ENCODE peak calls at places on chromosomes 1 and 21, in nine cellular contexts. P is H1, L is A549, D is ovary, G is transverse colon, M is GM12878, J is K562, H is suprapubic skin, I is tibial nerve. S is an unnamed sample.

GRCh38 chr1:21573971-21574458 is 64.8 kb downstream of the ALPL start:
- DNase-seq in M (no peak), H (no peak), I (peak; percentile 53), G (peak; percentile 46), L (peak; percentile 39), J (peak; percentile 49), D (peak; percentile 56), P (peak; percentile 82), S (peak; percentile 80)

GRCh38 chr1:119547805-119548204 is 40.8 kb downstream of the HSD3B1 start:
- DNase-seq in I (no peak), J (no peak), H (no peak), P (no peak), L (no peak), D (no peak), G (no peak), M (no peak), S (no peak)

GRCh38 chr1:159996653-159997052 is 35.1 kb downstream of the PIGM start:
- DNase-seq in D (no peak), H (no peak), L (peak; percentile 16), J (no peak), G (no peak), P (peak; percentile 22), M (no peak), I (no peak), S (no peak)

GRCh38 chr1:159067699-159068621 is 8.6 kb downstream of the AIM2 start:
- DNase-seq in I (no peak), D (no peak), J (no peak), M (peak; percentile 86), L (no peak), H (no peak), G (no peak), P (no peak), S (no peak)

GRCh38 chr1:193185861-193186714 is at the start of gene B3GALT2:
- DNase-seq in I (peak; percentile 21), D (no peak), P (no peak), L (no peak), G (peak; percentile 32), H (no peak), J (no peak), M (no peak), S (no peak)

GRCh38 chr1:232499151-232499550 is 130.8 kb downstream of the SIPA1L2 start:
- DNase-seq in G (no peak), M (no peak), I (no peak), P (no peak), L (no peak), H (no peak), D (no peak), J (no peak), S (no peak)

GRCh38 chr1:172069535-172069934 is 228.2 kb downstream of the DNM3 start:
- DNase-seq in J (no peak), I (no peak), G (no peak), L (no peak), M (no peak), H (no peak), P (no peak), D (no peak), S (no peak)

GRCh38 chr1:42934111-42934510 is 24.6 kb downstream of the SLC2A1 start:
- DNase-seq in P (no peak), M (no peak), L (no peak), H (peak; percentile 39), I (no peak), J (no peak), G (no peak), D (no peak), S (no peak)

GRCh38 chr21:15062566-15062965 is 2.2 kb downstream of the NRIP1 start:
- DNase-seq in G (no peak), D (no peak), I (no peak), H (no peak), M (no peak), P (no peak), J (no peak), L (no peak), S (no peak)

GRCh38 chr21:38831526-38832467 is 26.1 kb downstream of the ETS2 start:
- DNase-seq in L (no peak), M (peak; percentile 40), P (no peak), H (peak; percentile 95), D (no peak), J (no peak), G (peak; percentile 78), I (peak; percentile 97), S (peak; percentile 68)

GRCh38 chr1:56168176-56168575 is 411.2 kb downstream of the PLPP3 start:
- DNase-seq in G (no peak), I (no peak), J (no peak), H (no peak), D (no peak), L (no peak), P (no peak), M (no peak), S (no peak)

GRCh38 chr1:200670215-200671118 is 760 bp upstream of the DDX59 start:
- DNase-seq in M (no peak), D (no peak), G (peak; percentile 51), J (peak; percentile 43), L (peak; percentile 67), P (no peak), I (peak; percentile 45), H (no peak), S (peak; percentile 34)

GRCh38 chr1:50333595-50333974 is 89.7 kb downstream of the DMRTA2 start:
- DNase-seq in H (no peak), M (no peak), I (no peak), P (peak; percentile 89), L (peak; percentile 46), D (peak; percentile 45), G (peak; percentile 70), J (peak; percentile 92), S (peak; percentile 45)

GRCh38 chr1:152917794-152918193 is 9.4 kb downstream of the IVL start:
- DNase-seq in L (no peak), J (no peak), H (no peak), P (no peak), M (no peak), D (no peak), I (no peak), G (no peak), S (no peak)

GRCh38 chr21:40732998-40733397 is 114.0 kb downstream of the DSCAM start:
- DNase-seq in H (no peak), G (no peak), I (no peak), M (no peak), P (no peak), D (no peak), L (no peak), J (no peak), S (no peak)

GRCh38 chr1:193629875-193630274 is 443.5 kb upstream of the B3GALT2 start:
- DNase-seq in P (no peak), D (no peak), M (no peak), H (no peak), L (no peak), I (peak; percentile 9), J (no peak), G (no peak), S (no peak)

GRCh38 chr1:201335174-201335870 is 42.2 kb downstream of the TNNT2 start:
- DNase-seq in G (no peak), J (no peak), D (no peak), H (peak; percentile 32), P (no peak), M (no peak), L (no peak), I (no peak), S (no peak)

GRCh38 chr1:156709743-156710489 is 4.5 kb upstream of the CRABP2 start:
- DNase-seq in J (no peak), G (peak; percentile 63), L (no peak), M (no peak), H (peak; percentile 83), D (no peak), P (no peak), I (peak; percentile 55), S (peak; percentile 81)

GRCh38 chr21:30256100-30256499 is 26.6 kb downstream of the KRTAP24-1 start:
- DNase-seq in L (no peak), P (no peak), I (no peak), M (no peak), J (no peak), H (no peak), G (peak; percentile 35), D (no peak), S (no peak)

GRCh38 chr1:51842255-51842654 is 36.3 kb downstream of the NRDC start:
- DNase-seq in J (no peak), P (no peak), L (no peak), D (no peak), G (no peak), M (no peak), I (no peak), H (no peak), S (no peak)

GRCh38 chr1:41380979-41381690 is 19.9 kb downstream of the FOXO6 start:
- DNase-seq in J (peak; percentile 56), L (no peak), M (no peak), P (no peak), I (peak; percentile 33), G (no peak), H (no peak), D (peak; percentile 91), S (peak; percentile 69)

GRCh38 chr21:17763286-17764037 is 55.7 kb downstream of the C21orf91 start:
- DNase-seq in D (no peak), G (no peak), I (no peak), P (no peak), M (no peak), J (no peak), H (no peak), L (no peak), S (no peak)

GRCh38 chr1:206941766-206942418 is 4.4 kb downstream of the PIGR start:
- DNase-seq in I (no peak), L (no peak), M (no peak), P (no peak), H (no peak), G (peak; percentile 83), J (peak; percentile 50), D (no peak), S (peak; percentile 71)
- TF ChIP-seq EP300 in I (no peak), L (no peak), M (no peak), P (no peak), H (no peak), G (peak; percentile 14), J (no peak), D (no peak), S (no peak)

DNA sequence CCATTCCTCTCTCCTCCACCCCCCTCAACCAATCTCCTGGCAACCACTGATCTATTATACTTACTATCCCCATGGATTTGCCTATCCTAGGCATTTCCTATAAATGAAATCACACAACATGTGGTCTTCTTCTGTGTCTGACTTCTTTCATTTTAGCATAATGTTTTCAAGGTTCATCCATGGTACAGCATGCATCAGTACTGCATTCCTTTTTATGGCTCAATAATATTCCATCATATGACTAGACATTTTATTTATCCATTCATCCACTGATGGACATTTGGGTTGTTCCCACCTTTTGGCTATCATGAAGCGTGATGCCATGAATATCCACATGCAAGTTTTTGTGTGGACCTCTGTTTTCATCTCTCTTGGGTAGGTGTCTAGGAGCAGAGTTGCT is 104.5 kb downstream of the HLCS start:
- DNase-seq in J (no peak), G (no peak), P (no peak), I (no peak), L (no peak), D (no peak), M (no peak), H (no peak), S (no peak)
- TF ChIP-seq EP300 in J (no peak), G (no peak), P (no peak), I (no peak), L (no peak), D (no peak), M (no peak), H (no peak), S (no peak)

GRCh38 chr1:36119451-36119850 is 5.6 kb downstream of the COL8A2 start:
- DNase-seq in I (no peak), J (no peak), G (no peak), M (no peak), H (no peak), L (no peak), D (no peak), P (no peak), S (no peak)
- TF ChIP-seq EP300 in I (no peak), J (no peak), G (no peak), M (no peak), H (no peak), L (no peak), D (no peak), P (no peak), S (no peak)

GRCh38 chr1:57599233-57599994 is 175.6 kb upstream of the DAB1 start:
- DNase-seq in D (no peak), I (no peak), M (no peak), P (no peak), L (no peak), G (no peak), J (no peak), H (no peak), S (no peak)
- TF ChIP-seq EP300 in D (no peak), I (no peak), M (no peak), P (no peak), L (no peak), G (no peak), J (no peak), H (no peak), S (no peak)